ENCODE peak calls at places on chromosomes 6 and 20, in four cellular contexts. I is HCT116, E is GM23248, R is OCI-LY7. C is an unnamed sample.

GRCh38 chr20:2303693-2304092 is 7.9 kb downstream of the TGM3 start:
- DNase-seq in I (no peak), E (no peak), R (no peak), C (peak; percentile 23)

GRCh38 chr6:164069352-164070022 is 655.0 kb downstream of the QKI start:
- DNase-seq in I (no peak), E (no peak), R (no peak), C (no peak)

GRCh38 chr6:144659202-144659731 is 374.1 kb downstream of the UTRN start:
- DNase-seq in I (no peak), E (peak; percentile 39), R (no peak), C (peak; percentile 51)

GRCh38 chr20:24277196-24277595 is 192.2 kb upstream of the SYNDIG1 start:
- DNase-seq in I (no peak), E (no peak), R (no peak), C (no peak)

GRCh38 chr6:149567194-149567586 is 1.0 kb downstream of the GINM1 start:
- DNase-seq in I (no peak), E (no peak), R (peak; percentile 45), C (no peak)

GRCh38 chr6:32393660-32394420 is 13.1 kb downstream of the BTNL2 start:
- DNase-seq in I (no peak), E (peak; percentile 10), R (no peak), C (peak; percentile 58)

GRCh38 chr6:150857062-150857905 is 8.2 kb upstream of the MTHFD1L start:
- DNase-seq in I (peak; percentile 72), E (peak; percentile 95), R (no peak), C (peak; percentile 69)

GRCh38 chr20:53847843-53848185 is 222.6 kb downstream of the BCAS1 start:
- DNase-seq in I (no peak), E (no peak), R (no peak), C (no peak)

GRCh38 chr20:21303872-21304586 is 898 bp downstream of the XRN2 start:
- DNase-seq in I (no peak), E (peak; percentile 52), R (no peak), C (no peak)

GRCh38 chr20:24815196-24815815 is 133.8 kb upstream of the CST7 start:
- DNase-seq in I (no peak), E (no peak), R (no peak), C (no peak)

GRCh38 chr6:113655761-113656160 is 201.4 kb upstream of the MARCKS start:
- DNase-seq in I (no peak), E (no peak), R (no peak), C (no peak)

GRCh38 chr20:55394592-55394991 is 610.7 kb downstream of the CBLN4 start:
- DNase-seq in I (no peak), E (no peak), R (no peak), C (no peak)

GRCh38 chr20:49228676-49229075 is 9.5 kb downstream of the DDX27 start:
- DNase-seq in I (no peak), E (no peak), R (no peak), C (no peak)

GRCh38 chr6:150752409-150752808 is 113.1 kb upstream of the MTHFD1L start:
- DNase-seq in I (no peak), E (no peak), R (no peak), C (no peak)

GRCh38 chr6:158038291-158039177 is 56.9 kb downstream of the SYNJ2 start:
- DNase-seq in I (no peak), E (no peak), R (no peak), C (peak; percentile 3)

GRCh38 chr6:30544666-30545272 is 11.5 kb downstream of the GNL1 start:
- DNase-seq in I (peak; percentile 36), E (peak; percentile 88), R (peak; percentile 67), C (peak; percentile 79)

GRCh38 chr20:9417665-9418064 is 96.7 kb upstream of the LAMP5 start:
- DNase-seq in I (no peak), E (peak; percentile 36), R (no peak), C (no peak)

GRCh38 chr6:105805581-105806023 is 280.5 kb upstream of the PRDM1 start:
- DNase-seq in I (no peak), E (peak; percentile 41), R (no peak), C (no peak)

GRCh38 chr6:33116417-33116816 is 40.6 kb downstream of the HLA-DPB1 start:
- DNase-seq in I (no peak), E (peak; percentile 10), R (no peak), C (no peak)

GRCh38 chr6:101577091-101577490 is 183.6 kb downstream of the GRIK2 start:
- DNase-seq in I (no peak), E (no peak), R (no peak), C (no peak)

GRCh38 chr20:62621251-62622110 is 20.8 kb upstream of the SLCO4A1 start:
- DNase-seq in I (no peak), E (no peak), R (no peak), C (no peak)

GRCh38 chr6:44503471-44503870 is 116.0 kb downstream of the CDC5L start:
- DNase-seq in I (no peak), E (no peak), R (no peak), C (no peak)
- H3K9me2 ChIP-seq in I (no peaks in the 10 kb centered on the region), E (no peaks in the 10 kb centered on the region), R (no peaks in the 10 kb centered on the region), C (no peaks in the 10 kb centered on the region)

GRCh38 chr6:47062346-47062745 is 20.2 kb upstream of the ADGRF1 start:
- DNase-seq in I (no peak), E (no peak), R (no peak), C (no peak)

GRCh38 chr6:47057830-47058540 is 15.9 kb upstream of the ADGRF1 start:
- DNase-seq in I (no peak), E (peak; percentile 24), R (no peak), C (no peak)

GRCh38 chr6:47056832-47057231 is 14.7 kb upstream of the ADGRF1 start:
- DNase-seq in I (no peak), E (no peak), R (no peak), C (no peak)

GRCh38 chr6:47061631-47062300 is 19.6 kb upstream of the ADGRF1 start:
- DNase-seq in I (no peak), E (peak; percentile 12), R (no peak), C (no peak)

DNA sequence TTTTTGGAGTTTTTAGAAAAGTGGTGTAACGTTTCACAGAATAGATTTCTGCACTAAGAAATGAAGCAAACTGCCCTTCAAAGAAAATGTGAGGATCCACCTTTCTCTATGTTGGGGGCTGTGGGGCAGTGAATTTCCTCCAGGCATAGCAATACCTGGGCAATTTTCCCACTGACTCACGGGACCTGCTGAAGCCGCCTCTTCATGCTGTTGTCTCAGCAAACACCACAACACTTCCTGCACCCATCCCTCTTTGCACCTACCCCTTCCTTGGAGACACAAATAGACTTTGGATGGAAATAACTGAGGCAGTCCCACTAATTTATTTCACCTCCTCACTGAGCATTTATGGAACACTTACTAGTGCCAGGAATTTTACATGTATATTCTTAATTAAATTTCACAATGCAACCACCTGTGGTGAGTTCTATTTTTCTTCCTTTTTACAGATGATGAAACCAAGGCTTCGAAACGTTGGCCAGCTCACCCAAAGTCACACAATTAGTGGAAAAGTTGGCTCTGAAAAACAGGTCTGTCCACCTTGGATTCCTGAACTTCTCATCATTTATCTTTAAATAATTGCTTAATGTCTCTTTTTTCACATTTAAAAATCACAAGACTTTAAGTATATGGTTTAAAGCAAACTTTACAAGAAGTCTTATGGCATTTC is 17.2 kb upstream of the ADGRF1 start:
- DNase-seq in I (no peak), E (no peak), R (no peak), C (no peak)
- H3K4me2 ChIP-seq in I (no peak overlapping the region), E (no peak overlapping the region), R (no peak overlapping the region), C (no peak overlapping the region)

DNA sequence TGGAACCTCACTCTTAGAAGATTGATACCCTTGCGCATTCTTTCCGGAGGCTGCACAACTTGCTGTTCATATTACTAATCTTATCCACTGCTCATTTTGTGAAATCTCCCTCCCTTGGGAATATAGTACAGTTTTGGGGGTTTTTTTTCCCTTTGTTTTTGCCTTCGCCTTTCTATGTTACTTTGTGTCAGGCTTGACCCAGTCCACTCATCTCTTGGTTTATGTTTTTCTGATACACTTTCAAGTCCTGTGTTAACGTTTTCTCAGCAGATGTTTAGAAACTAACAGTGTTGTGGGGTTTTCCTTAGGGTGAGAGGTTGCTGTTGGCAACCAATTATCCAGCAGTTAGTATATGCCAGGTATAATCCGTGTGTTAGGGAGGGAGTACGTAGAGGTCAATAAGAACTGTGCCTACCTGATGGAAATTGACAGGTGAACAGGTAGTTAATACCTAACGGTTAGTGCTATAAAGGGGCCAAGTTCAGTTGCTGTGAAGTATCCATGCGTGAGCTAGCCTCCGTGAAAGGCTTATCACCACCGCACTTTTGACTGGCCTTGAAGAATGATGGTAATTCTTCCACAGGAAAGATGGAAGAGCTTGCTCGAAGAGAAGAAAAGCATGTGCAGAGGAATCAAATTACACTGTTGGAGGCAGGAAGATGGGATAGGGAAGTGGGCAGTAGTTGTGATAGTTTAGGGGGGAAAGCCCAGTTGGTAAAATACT is 1.4 kb downstream of the NFYA start:
- DNase-seq in I (no peak), E (peak; percentile 86), R (no peak), C (peak; percentile 49)
- H3K4me3 ChIP-seq in I (peak overlapping the region; percentile 77), E (peak overlapping the region; percentile 87), R (peak overlapping the region; percentile 97), C (peak overlapping the region; percentile 88)

DNA sequence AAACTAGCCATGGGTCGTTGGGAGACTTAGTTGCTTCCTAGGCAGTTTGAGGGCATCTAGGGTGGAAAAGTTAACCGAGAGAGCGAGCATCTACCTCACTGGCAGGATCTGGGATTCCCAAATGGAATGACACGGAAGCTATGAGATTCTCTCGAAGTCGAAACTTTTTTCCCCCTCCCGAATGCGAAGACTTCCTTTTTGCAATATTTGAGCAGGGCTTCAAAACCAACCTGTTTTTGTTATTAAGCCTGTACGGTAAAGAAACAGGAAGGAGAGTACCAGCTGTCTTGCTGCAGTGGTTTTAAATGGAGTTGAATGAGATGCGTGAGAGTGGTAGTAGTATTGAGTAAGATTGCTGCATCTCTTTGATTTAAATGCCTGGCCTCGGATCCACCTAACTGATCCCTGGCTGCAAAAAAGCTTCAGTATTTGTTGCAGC is 1.1 kb downstream of the NCOA3 start:
- DNase-seq in I (no peak), E (peak; percentile 76), R (peak; percentile 84), C (peak; percentile 37)
- H3K9me2 ChIP-seq in I (no peaks in the 10 kb centered on the region), E (no peaks in the 10 kb centered on the region), R (no peaks in the 10 kb centered on the region), C (no peaks in the 10 kb centered on the region)

GRCh38 chr6:12536416-12536815 is 180.2 kb upstream of the PHACTR1 start:
- DNase-seq in I (no peak), E (no peak), R (no peak), C (no peak)
- H3K4me2 ChIP-seq in I (no peak overlapping the region), E (no peak overlapping the region), R (no peak overlapping the region), C (no peak overlapping the region)

C was measured in hepatocyte.